ENCODE peak calls at places on chromosome 14, in eight cellular contexts. W is GM23338, D is HCT116, L is K562, S is HL-60, B is HepG2, T is GM12878, A is SK-N-SH. Y is an unnamed sample.

GRCh38 chr14:101926620-101927019 is 37.8 kb upstream of the DYNC1H1 start:
- DNase-seq in S (no peak), T (no peak), A (no peak), D (no peak), W (no peak), B (no peak), L (no peak), Y (no peak)

GRCh38 chr14:93054006-93054405 is 61.7 kb downstream of the ITPK1 start:
- DNase-seq in D (no peak), A (no peak), L (no peak), S (no peak), W (no peak), B (no peak), T (no peak), Y (no peak)

GRCh38 chr14:104797112-104798044 is 1.8 kb upstream of the AKT1 start:
- DNase-seq in W (peak; percentile 46), B (peak; percentile 39), L (no peak), T (no peak), D (no peak), A (no peak), S (no peak), Y (no peak)

GRCh38 chr14:23562822-23563472 is 4.6 kb downstream of the AP1G2 start:
- DNase-seq in A (peak; percentile 78), S (peak; percentile 61), B (peak; percentile 74), W (peak; percentile 90), L (peak; percentile 37), T (no peak), D (no peak), Y (no peak)

GRCh38 chr14:48563465-48563864 is 888.1 kb upstream of the MDGA2 start:
- DNase-seq in S (no peak), B (no peak), L (no peak), D (peak; percentile 78), W (no peak), T (no peak), A (no peak), Y (no peak)

GRCh38 chr14:37230551-37231194 is 32.9 kb downstream of the MIPOL1 start:
- DNase-seq in T (no peak), D (peak; percentile 48), A (peak; percentile 11), B (peak; percentile 90), L (peak; percentile 42), W (peak; percentile 90), S (peak; percentile 30), Y (no peak)

GRCh38 chr14:29518335-29518734 is 409.3 kb downstream of the PRKD1 start:
- DNase-seq in A (no peak), W (no peak), T (no peak), D (no peak), B (no peak), L (no peak), S (no peak), Y (no peak)

GRCh38 chr14:105343194-105343593 is 28.6 kb downstream of the PACS2 start:
- DNase-seq in L (no peak), A (peak; percentile 81), W (no peak), T (no peak), D (no peak), S (no peak), B (peak; percentile 31), Y (no peak)

GRCh38 chr14:68977741-68978549 is 1.2 kb downstream of the ACTN1 start:
- DNase-seq in S (peak; percentile 55), W (peak; percentile 80), L (peak; percentile 59), A (peak; percentile 82), B (no peak), D (no peak), T (no peak), Y (no peak)

GRCh38 chr14:97074456-97074855 is 277.3 kb downstream of the VRK1 start:
- DNase-seq in L (no peak), S (no peak), T (no peak), A (no peak), W (no peak), B (no peak), D (no peak), Y (no peak)

GRCh38 chr14:50117456-50117855 is 1.1 kb upstream of the VCPKMT start:
- DNase-seq in B (no peak), D (no peak), T (no peak), W (no peak), S (no peak), A (no peak), L (no peak), Y (no peak)
- TF ChIP-seq POLR2AphosphoS5 in B (no peak), D (no peak), T (no peak), W (no peak), S (no peak), A (no peak), L (no peak), Y (no peak)

GRCh38 chr14:90758028-90758889 is 58.0 kb downstream of the TTC7B start:
- DNase-seq in T (peak; percentile 62), W (peak; percentile 93), B (peak; percentile 79), L (peak; percentile 98), S (peak; percentile 84), A (peak; percentile 100), D (peak; percentile 79), Y (peak; percentile 71)

GRCh38 chr14:90760591-90761316 is 55.5 kb downstream of the TTC7B start:
- DNase-seq in B (peak; percentile 38), D (no peak), S (peak; percentile 14), T (no peak), L (peak; percentile 17), A (peak; percentile 48), W (peak; percentile 84), Y (no peak)

GRCh38 chr14:90758959-90759358 is 57.3 kb downstream of the TTC7B start:
- DNase-seq in B (no peak), L (no peak), T (no peak), D (no peak), A (no peak), S (no peak), W (no peak), Y (no peak)

GRCh38 chr14:90759370-90760054 is 56.7 kb downstream of the TTC7B start:
- DNase-seq in W (no peak), S (no peak), D (no peak), L (no peak), B (no peak), T (no peak), A (no peak), Y (no peak)

DNA sequence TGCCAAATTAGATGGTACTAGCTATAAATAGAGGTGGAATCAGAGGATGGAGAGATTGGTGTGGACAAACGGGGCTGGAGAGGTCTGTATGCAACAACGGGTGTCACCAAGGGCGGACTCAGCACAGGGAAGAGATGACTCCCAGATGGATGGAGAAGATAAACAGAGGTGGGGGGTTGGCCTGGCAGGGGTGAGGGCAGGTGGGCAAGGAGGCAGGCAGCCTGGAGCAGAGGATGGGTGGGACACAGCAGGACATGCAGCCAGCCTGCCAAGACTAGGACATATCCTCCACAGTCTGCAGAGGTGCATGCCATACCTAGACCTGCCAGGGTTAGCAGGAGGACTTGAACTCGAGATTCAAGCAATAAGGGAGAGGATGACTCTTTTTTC is 56.2 kb downstream of the TTC7B start:
- DNase-seq in T (no peak), B (no peak), W (no peak), A (no peak), L (no peak), S (no peak), D (no peak), Y (no peak)
- H3K27ac ChIP-seq in T (no peak overlapping the region), B (no peak overlapping the region), W (no peak overlapping the region), A (no peak overlapping the region), L (no peak overlapping the region), S (no peak overlapping the region), D (no peak overlapping the region), Y (no peak overlapping the region)

DNA sequence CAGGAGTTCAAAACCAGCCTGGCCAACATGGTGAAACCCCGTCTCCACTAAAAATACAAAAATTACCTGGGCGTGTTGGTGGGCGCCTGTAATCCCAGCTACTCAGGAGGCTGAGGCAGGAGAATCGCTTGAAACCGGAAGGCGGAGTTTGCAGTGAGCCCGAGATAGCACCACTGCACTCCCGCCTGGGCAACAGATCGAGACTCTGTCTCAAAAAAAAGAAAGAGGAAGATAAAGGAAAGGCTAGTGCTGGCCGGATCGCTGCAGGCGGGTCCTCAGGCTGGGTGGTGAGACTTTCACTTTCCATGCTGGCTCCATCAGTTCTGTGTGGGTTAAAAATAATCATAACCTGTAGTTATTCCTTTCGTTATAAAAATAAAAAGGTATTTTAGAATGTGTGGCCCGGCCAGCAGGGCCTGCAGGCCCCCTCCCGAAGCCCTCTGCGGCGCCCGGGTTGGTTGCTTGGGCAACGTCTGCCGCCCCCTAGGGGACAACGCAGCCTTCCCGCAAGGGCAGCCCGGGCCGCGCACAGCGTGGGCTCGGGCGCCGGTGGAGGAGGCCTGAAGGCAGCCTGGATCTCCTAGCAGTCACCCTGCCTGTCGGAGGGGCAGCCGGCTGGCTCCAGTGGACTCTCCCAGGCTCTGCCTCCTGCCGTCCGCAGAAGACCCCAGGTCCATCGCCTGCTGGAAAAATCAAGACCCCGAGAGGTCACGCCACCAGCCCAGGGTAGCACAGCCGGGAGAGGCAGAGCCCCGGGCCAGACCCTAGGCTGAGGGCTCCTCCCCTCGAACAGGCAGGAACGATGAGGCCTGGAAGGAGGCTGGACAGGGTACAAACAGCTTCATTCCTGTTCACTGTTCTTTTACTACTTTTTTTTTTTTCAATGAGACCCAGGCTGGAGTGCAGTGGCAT is 5.0 kb upstream of the SLC25A47 start:
- DNase-seq in S (peak; percentile 68), D (peak; percentile 35), A (peak; percentile 61), B (no peak), L (peak; percentile 79), T (no peak), W (peak; percentile 90), Y (no peak)
- TF ChIP-seq REST in S (no peak), D (no peak), A (no peak), B (no peak), L (no peak), T (no peak), W (no peak), Y (no peak)

GRCh38 chr14:39432619-39433451 is 602 bp upstream of the FBXO33 start:
- DNase-seq in T (peak; percentile 62), D (peak; percentile 89), B (peak; percentile 96), W (peak; percentile 88), A (peak; percentile 76), S (peak; percentile 76), L (peak; percentile 65), Y (peak; percentile 61)

GRCh38 chr14:39432179-39432618 is at the start of gene FBXO33:
- DNase-seq in T (peak; percentile 87), A (peak; percentile 87), D (peak; percentile 92), W (peak; percentile 94), L (peak; percentile 87), S (peak; percentile 97), B (peak; percentile 98), Y (peak; percentile 74)

GRCh38 chr14:39433452-39433813 is 1.2 kb upstream of the FBXO33 start:
- DNase-seq in D (no peak), A (no peak), B (no peak), T (no peak), W (no peak), L (no peak), S (no peak), Y (no peak)

GRCh38 chr14:39430762-39431415 is 1.3 kb downstream of the FBXO33 start:
- DNase-seq in A (no peak), D (no peak), L (no peak), B (peak; percentile 38), T (no peak), W (no peak), S (peak; percentile 45), Y (no peak)

DNA sequence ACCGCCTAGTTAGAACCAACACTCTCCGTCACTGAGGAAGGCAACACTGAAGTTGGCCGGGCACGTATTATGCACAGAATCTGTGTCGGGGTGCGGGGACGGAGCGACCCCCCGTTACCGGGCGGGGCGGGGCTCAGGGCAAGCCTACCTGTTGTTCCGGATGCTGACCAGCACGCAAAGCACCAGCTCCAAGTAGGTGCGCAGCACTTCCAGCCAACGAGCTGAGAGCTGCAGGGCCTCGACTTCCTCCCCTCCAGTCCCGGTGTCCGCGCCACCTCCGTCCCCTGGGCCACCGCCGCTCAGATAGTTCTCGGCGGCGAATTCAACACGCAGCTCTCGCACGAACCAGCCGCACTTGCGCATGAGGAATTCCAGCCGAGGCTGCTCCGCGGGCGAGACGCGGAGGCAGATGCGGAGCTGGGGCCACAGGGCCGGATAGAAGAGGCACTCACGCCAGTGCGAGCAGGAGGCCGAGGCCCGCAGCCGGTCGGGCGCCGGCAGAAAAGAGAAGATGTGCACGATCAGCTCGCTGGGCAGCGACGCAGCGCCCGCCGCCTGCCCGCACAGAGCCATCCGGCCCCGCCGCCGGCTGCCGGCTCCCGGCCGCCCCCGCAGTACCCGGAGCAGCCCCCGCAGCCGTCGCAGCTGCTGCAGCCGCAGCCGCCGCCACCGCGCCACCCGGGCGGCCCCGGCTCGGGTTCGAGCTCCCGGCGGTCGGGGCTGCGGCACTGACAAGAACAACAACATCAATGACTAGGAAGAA is 636 bp downstream of the FBXO33 start:
- DNase-seq in D (peak; percentile 4), B (peak; percentile 51), S (peak; percentile 52), A (peak; percentile 32), L (peak; percentile 74), T (no peak), W (peak; percentile 75), Y (no peak)
- TF ChIP-seq POLR2AphosphoS5 in D (peak; percentile 58), B (peak; percentile 85), S (peak; percentile 6), A (no peak), L (peak; percentile 52), T (no peak), W (no peak), Y (no peak)

Y was measured in Panc1.